ENCODE peak calls at places on chromosomes 3 and 15, in seven cellular contexts. M is CD8-positive, alpha-beta T cell; G is right lobe of liver; H is naive thymus-derived CD4-positive, alpha-beta T cell; J is CD8-positive, alpha-beta memory T cell; B is psoas muscle; K is tibial artery. E is an unnamed sample. For H3K4me1, the result is how much of the 10 kb centered on the place peaks cover.

GRCh38 chr3:176916777-176917176 is 280.5 kb downstream of the TBL1XR1 start:
- DNase-seq in M (no peak), G (no peak), H (no peak), J (no peak), B (no peak), K (no peak), E (no peak)

GRCh38 chr15:81265944-81266775 is 57.8 kb downstream of the STARD5 start:
- DNase-seq in M (peak), G (peak), H (peak), J (peak), B (peak), K (peak), E (peak)

GRCh38 chr15:81054236-81054635 is 53.5 kb downstream of the TLNRD1 start:
- DNase-seq in M (no peak), G (no peak), H (no peak), J (no peak), B (no peak), K (no peak), E (no peak)

GRCh38 chr3:1561397-1561796 is 468.6 kb downstream of the CNTN6 start:
- DNase-seq in M (no peak), G (no peak), H (no peak), J (no peak), B (no peak), K (no peak), E (no peak)

GRCh38 chr15:34855397-34855796 is 60.0 kb upstream of the ACTC1 start:
- DNase-seq in M (no peak), G (no peak), H (no peak), J (no peak), B (no peak), K (no peak), E (no peak)

GRCh38 chr3:52798978-52799476 is 4.4 kb downstream of the ITIH3 start:
- DNase-seq in M (no peak), G (no peak), H (no peak), J (no peak), B (no peak), K (no peak), E (no peak)

GRCh38 chr3:145776782-145777408 is 384.1 kb downstream of the PLOD2 start:
- DNase-seq in M (no peak), G (no peak), H (no peak), J (no peak), B (no peak), K (no peak), E (no peak)

GRCh38 chr3:14031271-14031670 is 93.4 kb downstream of the CHCHD4 start:
- DNase-seq in M (no peak), G (no peak), H (no peak), J (no peak), B (no peak), K (no peak), E (no peak)

GRCh38 chr15:76335851-76336253 is 721 bp upstream of the ISL2 start:
- DNase-seq in M (no peak), G (no peak), H (no peak), J (no peak), B (no peak), K (no peak), E (no peak)

GRCh38 chr3:116734243-116734642 is 24.7 kb downstream of the TUSC7 start:
- DNase-seq in M (no peak), G (no peak), H (no peak), J (no peak), B (no peak), K (no peak), E (no peak)

GRCh38 chr3:163622384-163622783 is 1455.9 kb downstream of the SI start:
- DNase-seq in M (no peak), G (no peak), H (no peak), J (no peak), B (no peak), K (no peak), E (no peak)

GRCh38 chr3:17810759-17811158 is 68.3 kb upstream of the TBC1D5 start:
- DNase-seq in M (no peak), G (no peak), H (no peak), J (no peak), B (no peak), K (no peak), E (no peak)

GRCh38 chr3:142315083-142315482 is 89.7 kb upstream of the GK5 start:
- DNase-seq in M (no peak), G (no peak), H (no peak), J (no peak), B (no peak), K (no peak), E (no peak)

GRCh38 chr15:30859091-30859874 is 44.4 kb upstream of the FAN1 start:
- DNase-seq in M (no peak), G (no peak), H (peak), J (peak), B (no peak), K (no peak), E (no peak)

GRCh38 chr15:35697549-35698299 is 151.8 kb upstream of the DPH6 start:
- DNase-seq in M (no peak), G (peak), H (no peak), J (no peak), B (no peak), K (no peak), E (no peak)

GRCh38 chr3:48999085-48999858 is 7.9 kb upstream of the WDR6 start:
- DNase-seq in M (no peak), G (no peak), H (no peak), J (no peak), B (no peak), K (no peak), E (no peak)

GRCh38 chr15:25679964-25680658 is 183.0 kb downstream of the ATP10A start:
- DNase-seq in M (no peak), G (no peak), H (no peak), J (no peak), B (no peak), K (no peak), E (no peak)

GRCh38 chr3:56837196-56837955 is 35.6 kb upstream of the ARHGEF3 start:
- DNase-seq in M (no peak), G (no peak), H (no peak), J (no peak), B (no peak), K (no peak), E (no peak)

GRCh38 chr3:59247402-59247841 is 197.6 kb upstream of the CFAP20DC start:
- DNase-seq in M (no peak), G (no peak), H (no peak), J (no peak), B (no peak), K (no peak), E (no peak)

GRCh38 chr3:152151216-152151874 is 117.4 kb upstream of the MBNL1 start:
- DNase-seq in M (no peak), G (no peak), H (no peak), J (no peak), B (no peak), K (no peak), E (no peak)

GRCh38 chr3:155416500-155417118 is 123.1 kb upstream of the STRIT1 start:
- DNase-seq in M (no peak), G (no peak), H (no peak), J (no peak), B (no peak), K (no peak), E (no peak)

GRCh38 chr3:152299243-152299976 is 30.7 kb downstream of the MBNL1 start:
- DNase-seq in M (no peak), G (no peak), H (peak), J (peak), B (no peak), K (no peak), E (no peak)

GRCh38 chr3:45986303-45986982 is 9.2 kb downstream of the FYCO1 start:
- DNase-seq in M (no peak), G (peak), H (no peak), J (no peak), B (no peak), K (peak), E (no peak)

GRCh38 chr3:88149146-88149515 is 628 bp upstream of the C3orf38 start:
- DNase-seq in M (no peak), G (no peak), H (no peak), J (no peak), B (no peak), K (no peak), E (no peak)

GRCh38 chr3:28243424-28244106 is 2.1 kb downstream of the CMC1 start:
- DNase-seq in M (no peak), G (no peak), H (no peak), J (no peak), B (no peak), K (no peak), E (no peak)

GRCh38 chr3:72185549-72186484 is 400.9 kb upstream of the PROK2 start:
- DNase-seq in M (no peak), G (no peak), H (no peak), J (no peak), B (no peak), K (no peak), E (no peak)

GRCh38 chr3:87833039-87833377 is 225.8 kb downstream of the CGGBP1 start:
- DNase-seq in M (no peak), G (no peak), H (no peak), J (no peak), B (no peak), K (no peak), E (no peak)

GRCh38 chr3:160458151-160458550 is 8.6 kb upstream of the TRIM59 start:
- DNase-seq in M (no peak), G (no peak), H (no peak), J (no peak), B (no peak), K (no peak), E (no peak)

GRCh38 chr3:161274691-161275298 is 53.7 kb downstream of the NMD3 start:
- DNase-seq in M (no peak), G (no peak), H (peak), J (peak), B (no peak), K (no peak), E (no peak)

GRCh38 chr3:160163259-160163878 is 61.9 kb upstream of the C3orf80 start:
- DNase-seq in M (no peak), G (no peak), H (no peak), J (no peak), B (no peak), K (no peak), E (no peak)

GRCh38 chr3:49120096-49120437 is 556 bp downstream of the USP19 start:
- DNase-seq in M (no peak), G (no peak), H (no peak), J (no peak), B (no peak), K (no peak), E (no peak)

GRCh38 chr3:136142592-136142991 is 53.5 kb downstream of the MSL2 start:
- DNase-seq in M (no peak), G (no peak), H (no peak), J (no peak), B (no peak), K (no peak), E (no peak)

GRCh38 chr15:79168922-79169322 is 78.3 kb upstream of the RASGRF1 start:
- DNase-seq in M (no peak), G (no peak), H (no peak), J (no peak), B (no peak), K (no peak), E (no peak)

GRCh38 chr15:29636921-29637320 is 185.3 kb downstream of the TJP1 start:
- DNase-seq in M (no peak), G (no peak), H (no peak), J (no peak), B (no peak), K (no peak), E (no peak)

GRCh38 chr15:43509002-43509922 is 8.1 kb upstream of the MAP1A start:
- DNase-seq in M (no peak), G (no peak), H (no peak), J (no peak), B (peak), K (peak), E (no peak)

GRCh38 chr15:81914734-81915234 is 131.0 kb downstream of the MEX3B start:
- DNase-seq in M (no peak), G (peak), H (no peak), J (no peak), B (peak), K (no peak), E (no peak)

GRCh38 chr3:90184861-90185260 is 1077.4 kb downstream of the EPHA3 start:
- DNase-seq in M (no peak), G (no peak), H (no peak), J (no peak), B (no peak), K (no peak), E (no peak)

GRCh38 chr3:151144756-151145155 is 58.3 kb downstream of the GPR171 start:
- DNase-seq in M (no peak), G (no peak), H (no peak), J (no peak), B (no peak), K (no peak), E (no peak)
- H3K4me1 ChIP-seq in M (under half), G (under half), H (under half), J (under half), B (under half), K (under half), E (under half)

GRCh38 chr15:60646595-60646994 is 167.7 kb upstream of the ICE2 start:
- DNase-seq in M (no peak), G (no peak), H (no peak), J (no peak), B (no peak), K (no peak), E (no peak)

GRCh38 chr15:60647246-60647645 is 168.3 kb upstream of the ICE2 start:
- DNase-seq in M (no peak), G (no peak), H (no peak), J (no peak), B (no peak), K (no peak), E (no peak)

GRCh38 chr15:60648928-60649679 is 170.2 kb upstream of the ICE2 start:
- DNase-seq in M (no peak), G (no peak), H (no peak), J (no peak), B (no peak), K (no peak), E (no peak)

GRCh38 chr15:60643490-60644040 is 164.6 kb upstream of the ICE2 start:
- DNase-seq in M (no peak), G (no peak), H (no peak), J (no peak), B (no peak), K (no peak), E (no peak)

DNA sequence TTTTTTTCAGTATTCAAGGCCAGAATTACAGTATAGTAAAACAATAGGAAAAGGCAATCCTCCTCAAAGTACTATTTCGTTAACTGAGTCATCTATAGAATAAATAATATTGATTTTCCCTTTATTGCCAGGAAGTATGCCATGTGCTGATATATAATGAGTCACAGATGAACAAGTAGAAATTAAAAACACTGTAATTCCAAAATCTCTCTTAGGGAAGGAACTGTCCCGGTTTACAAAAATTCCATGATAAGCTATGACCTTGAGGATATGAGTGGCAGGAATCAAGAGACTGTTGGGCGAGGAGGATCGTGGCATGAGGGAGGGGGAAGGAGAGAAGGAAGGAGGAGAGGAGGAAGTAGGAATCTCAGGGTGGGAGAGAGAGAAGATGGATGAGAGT is 166.0 kb upstream of the ICE2 start:
- DNase-seq in M (no peak), G (no peak), H (no peak), J (no peak), B (no peak), K (no peak), E (no peak)
- H3K4me1 ChIP-seq in M (under half), G (under half), H (under half), J (under half), B (under half), K (under half), E (under half)

GRCh38 chr15:40088929-40089755 is 19.5 kb downstream of the BMF start:
- DNase-seq in M (no peak), G (no peak), H (no peak), J (no peak), B (no peak), K (no peak), E (no peak)
- H3K4me1 ChIP-seq in M (under half), G (under half), H (under half), J (under half), B (half or more), K (half or more), E (under half)

GRCh38 chr3:127541320-127541719 is 49.2 kb downstream of the TPRA1 start:
- DNase-seq in M (no peak), G (no peak), H (no peak), J (no peak), B (no peak), K (no peak), E (no peak)
- H3K4me1 ChIP-seq in M (under half), G (under half), H (under half), J (under half), B (under half), K (under half), E (under half)

GRCh38 chr3:71109977-71110285 is 473.6 kb downstream of the FOXP1 start:
- DNase-seq in M (no peak), G (no peak), H (no peak), J (no peak), B (no peak), K (no peak), E (no peak)
- H3K4me1 ChIP-seq in M (under half), G (under half), H (under half), J (under half), B (under half), K (under half), E (under half)

E was measured in lower lobe of right lung.